ENCODE peak calls at places on chromosomes 1 and 21, in ten cellular contexts. One of them, this sample, is unnamed. For H3K4me1, the result is how much of the 10 kb centered on the place peaks cover.

GRCh38 chr1:145961109-145961424 is 3.2 kb upstream of the LIX1L start:
- DNase-seq in right atrium auricular region: no peak
- DNase-seq in left ventricle myocardium inferior: no peak
- DNase-seq in OCI-LY7: no peak
- DNase-seq in colonic mucosa: no peak
- DNase-seq in HAP-1: no peak
- DNase-seq in psoas muscle: no peak
- DNase-seq in NT2/D1: no peak
- DNase-seq in Karpas-422: no peak
- DNase-seq in adrenal gland: no peak
- DNase-seq in this sample: no peak

GRCh38 chr1:96865731-96866684 is 144.4 kb downstream of the PTBP2 start:
- DNase-seq in adrenal gland: no peak
- DNase-seq in colonic mucosa: no peak
- DNase-seq in Karpas-422: no peak
- DNase-seq in right atrium auricular region: no peak
- DNase-seq in NT2/D1: no peak
- DNase-seq in psoas muscle: no peak
- DNase-seq in left ventricle myocardium inferior: no peak
- DNase-seq in OCI-LY7: no peak
- DNase-seq in HAP-1: no peak
- DNase-seq in this sample: no peak

GRCh38 chr1:15382601-15383518 is 26.8 kb upstream of the EFHD2 start:
- DNase-seq in left ventricle myocardium inferior: no peak
- DNase-seq in right atrium auricular region: no peak
- DNase-seq in Karpas-422: no peak
- DNase-seq in HAP-1: no peak
- DNase-seq in OCI-LY7: no peak
- DNase-seq in colonic mucosa: no peak
- DNase-seq in psoas muscle: no peak
- DNase-seq in adrenal gland: no peak
- DNase-seq in NT2/D1: no peak
- DNase-seq in this sample: no peak

GRCh38 chr1:30908446-30908885 is at the start of gene SDC3:
- DNase-seq in Karpas-422: no peak
- DNase-seq in colonic mucosa: no peak
- DNase-seq in left ventricle myocardium inferior: peak
- DNase-seq in psoas muscle: no peak
- DNase-seq in right atrium auricular region: no peak
- DNase-seq in adrenal gland: peak
- DNase-seq in HAP-1: peak
- DNase-seq in NT2/D1: no peak
- DNase-seq in OCI-LY7: no peak
- DNase-seq in this sample: no peak

GRCh38 chr1:6385673-6386191 is 7.8 kb downstream of the ACOT7 start:
- DNase-seq in NT2/D1: peak
- DNase-seq in psoas muscle: no peak
- DNase-seq in HAP-1: peak
- DNase-seq in colonic mucosa: peak
- DNase-seq in left ventricle myocardium inferior: peak
- DNase-seq in adrenal gland: peak
- DNase-seq in right atrium auricular region: no peak
- DNase-seq in Karpas-422: peak
- DNase-seq in OCI-LY7: no peak
- DNase-seq in this sample: peak

GRCh38 chr1:236688705-236689104 is 2.4 kb downstream of the ACTN2 start:
- DNase-seq in NT2/D1: no peak
- DNase-seq in right atrium auricular region: no peak
- DNase-seq in colonic mucosa: no peak
- DNase-seq in Karpas-422: no peak
- DNase-seq in adrenal gland: no peak
- DNase-seq in psoas muscle: peak
- DNase-seq in HAP-1: no peak
- DNase-seq in left ventricle myocardium inferior: no peak
- DNase-seq in OCI-LY7: no peak
- DNase-seq in this sample: no peak

GRCh38 chr1:21254335-21254951 is 35.8 kb downstream of the ECE1 start:
- DNase-seq in HAP-1: no peak
- DNase-seq in NT2/D1: no peak
- DNase-seq in OCI-LY7: no peak
- DNase-seq in Karpas-422: no peak
- DNase-seq in adrenal gland: no peak
- DNase-seq in colonic mucosa: peak
- DNase-seq in psoas muscle: peak
- DNase-seq in left ventricle myocardium inferior: peak
- DNase-seq in right atrium auricular region: no peak
- DNase-seq in this sample: no peak

GRCh38 chr1:32454726-32455125 is 10.1 kb upstream of the ZBTB8B start:
- DNase-seq in adrenal gland: peak
- DNase-seq in Karpas-422: no peak
- DNase-seq in right atrium auricular region: no peak
- DNase-seq in NT2/D1: no peak
- DNase-seq in HAP-1: peak
- DNase-seq in OCI-LY7: no peak
- DNase-seq in psoas muscle: no peak
- DNase-seq in left ventricle myocardium inferior: peak
- DNase-seq in colonic mucosa: no peak
- DNase-seq in this sample: no peak

GRCh38 chr1:152842556-152842955 is at the start of gene LCE6A:
- DNase-seq in left ventricle myocardium inferior: no peak
- DNase-seq in psoas muscle: no peak
- DNase-seq in colonic mucosa: no peak
- DNase-seq in NT2/D1: no peak
- DNase-seq in OCI-LY7: no peak
- DNase-seq in adrenal gland: no peak
- DNase-seq in HAP-1: no peak
- DNase-seq in Karpas-422: no peak
- DNase-seq in right atrium auricular region: no peak
- DNase-seq in this sample: no peak

GRCh38 chr1:111252786-111253185 is 25.3 kb downstream of the CHI3L2 start:
- DNase-seq in HAP-1: no peak
- DNase-seq in NT2/D1: no peak
- DNase-seq in Karpas-422: no peak
- DNase-seq in psoas muscle: no peak
- DNase-seq in colonic mucosa: no peak
- DNase-seq in left ventricle myocardium inferior: no peak
- DNase-seq in OCI-LY7: no peak
- DNase-seq in adrenal gland: no peak
- DNase-seq in right atrium auricular region: no peak
- DNase-seq in this sample: no peak

GRCh38 chr1:218476385-218476784 is 131.2 kb downstream of the TGFB2 start:
- DNase-seq in colonic mucosa: no peak
- DNase-seq in HAP-1: no peak
- DNase-seq in Karpas-422: no peak
- DNase-seq in right atrium auricular region: no peak
- DNase-seq in left ventricle myocardium inferior: no peak
- DNase-seq in adrenal gland: no peak
- DNase-seq in psoas muscle: no peak
- DNase-seq in OCI-LY7: no peak
- DNase-seq in NT2/D1: no peak
- DNase-seq in this sample: no peak

DNA sequence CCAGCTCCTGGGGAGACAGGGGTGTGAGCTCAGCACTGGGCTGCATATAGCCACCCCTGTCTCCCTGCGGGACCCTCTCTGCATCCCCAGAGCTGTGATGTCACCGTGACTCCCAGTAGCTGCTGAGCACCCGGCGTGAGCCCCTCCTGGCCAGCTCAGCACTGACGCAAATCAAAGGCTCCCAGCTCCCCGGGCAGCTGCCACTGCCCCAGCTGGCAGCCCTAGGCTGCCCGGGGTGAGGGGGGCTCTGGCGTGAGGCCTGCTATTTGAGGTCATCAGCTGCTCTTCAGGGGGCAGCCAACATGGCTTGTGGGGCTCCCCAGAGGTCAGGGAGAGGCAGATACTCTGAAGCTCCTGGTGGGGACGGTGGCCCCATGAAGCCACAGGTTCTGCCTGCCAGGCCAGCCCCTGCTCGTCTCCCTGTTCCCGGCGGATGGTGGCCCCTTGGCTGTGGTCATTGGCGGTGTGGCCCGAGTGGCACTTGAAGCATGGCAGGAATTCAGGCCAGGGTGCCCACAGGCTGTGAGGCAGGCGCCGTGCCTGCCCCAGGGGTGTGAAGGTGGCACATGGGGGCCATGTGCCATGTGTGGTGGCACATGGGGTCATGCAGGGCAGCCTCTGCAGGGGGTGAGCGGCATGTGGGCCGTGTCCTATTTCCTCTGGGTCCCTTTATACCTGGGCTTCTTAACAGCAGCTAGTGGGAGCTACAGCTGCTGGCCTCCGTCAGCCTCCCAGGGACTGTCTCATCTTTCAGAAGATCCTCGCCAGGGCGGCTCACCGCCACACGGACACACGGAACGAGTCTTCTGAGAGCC is 85.4 kb downstream of the SIK1 start:
- DNase-seq in psoas muscle: no peak
- DNase-seq in OCI-LY7: no peak
- DNase-seq in right atrium auricular region: no peak
- DNase-seq in HAP-1: no peak
- DNase-seq in colonic mucosa: no peak
- DNase-seq in left ventricle myocardium inferior: peak
- DNase-seq in NT2/D1: no peak
- DNase-seq in adrenal gland: no peak
- DNase-seq in Karpas-422: no peak
- DNase-seq in this sample: no peak
- H3K4me1 ChIP-seq in psoas muscle: under half
- H3K4me1 ChIP-seq in OCI-LY7: under half
- H3K4me1 ChIP-seq in right atrium auricular region: under half
- H3K4me1 ChIP-seq in HAP-1: under half
- H3K4me1 ChIP-seq in colonic mucosa: under half
- H3K4me1 ChIP-seq in left ventricle myocardium inferior: under half
- H3K4me1 ChIP-seq in NT2/D1: half or more
- H3K4me1 ChIP-seq in adrenal gland: under half
- H3K4me1 ChIP-seq in Karpas-422: under half
- H3K4me1 ChIP-seq in this sample: under half

GRCh38 chr21:44454747-44455523 is at the start of gene LRRC3:
- DNase-seq in NT2/D1: peak
- DNase-seq in HAP-1: peak
- DNase-seq in Karpas-422: no peak
- DNase-seq in adrenal gland: peak
- DNase-seq in right atrium auricular region: peak
- DNase-seq in left ventricle myocardium inferior: peak
- DNase-seq in psoas muscle: peak
- DNase-seq in colonic mucosa: peak
- DNase-seq in OCI-LY7: peak
- DNase-seq in this sample: peak

GRCh38 chr21:44455524-44456206 is 355 bp downstream of the LRRC3 start:
- DNase-seq in Karpas-422: no peak
- DNase-seq in psoas muscle: peak
- DNase-seq in OCI-LY7: no peak
- DNase-seq in right atrium auricular region: no peak
- DNase-seq in left ventricle myocardium inferior: peak
- DNase-seq in colonic mucosa: peak
- DNase-seq in HAP-1: peak
- DNase-seq in NT2/D1: no peak
- DNase-seq in adrenal gland: peak
- DNase-seq in this sample: peak

GRCh38 chr21:44454058-44454457 is 1.3 kb upstream of the LRRC3 start:
- DNase-seq in colonic mucosa: no peak
- DNase-seq in HAP-1: no peak
- DNase-seq in adrenal gland: no peak
- DNase-seq in Karpas-422: no peak
- DNase-seq in psoas muscle: no peak
- DNase-seq in OCI-LY7: no peak
- DNase-seq in left ventricle myocardium inferior: no peak
- DNase-seq in NT2/D1: no peak
- DNase-seq in right atrium auricular region: no peak
- DNase-seq in this sample: no peak

GRCh38 chr21:44456915-44457736 is 1.8 kb downstream of the LRRC3 start:
- DNase-seq in Karpas-422: no peak
- DNase-seq in right atrium auricular region: no peak
- DNase-seq in NT2/D1: no peak
- DNase-seq in psoas muscle: peak
- DNase-seq in HAP-1: no peak
- DNase-seq in colonic mucosa: no peak
- DNase-seq in adrenal gland: no peak
- DNase-seq in left ventricle myocardium inferior: no peak
- DNase-seq in OCI-LY7: no peak
- DNase-seq in this sample: no peak

DNA sequence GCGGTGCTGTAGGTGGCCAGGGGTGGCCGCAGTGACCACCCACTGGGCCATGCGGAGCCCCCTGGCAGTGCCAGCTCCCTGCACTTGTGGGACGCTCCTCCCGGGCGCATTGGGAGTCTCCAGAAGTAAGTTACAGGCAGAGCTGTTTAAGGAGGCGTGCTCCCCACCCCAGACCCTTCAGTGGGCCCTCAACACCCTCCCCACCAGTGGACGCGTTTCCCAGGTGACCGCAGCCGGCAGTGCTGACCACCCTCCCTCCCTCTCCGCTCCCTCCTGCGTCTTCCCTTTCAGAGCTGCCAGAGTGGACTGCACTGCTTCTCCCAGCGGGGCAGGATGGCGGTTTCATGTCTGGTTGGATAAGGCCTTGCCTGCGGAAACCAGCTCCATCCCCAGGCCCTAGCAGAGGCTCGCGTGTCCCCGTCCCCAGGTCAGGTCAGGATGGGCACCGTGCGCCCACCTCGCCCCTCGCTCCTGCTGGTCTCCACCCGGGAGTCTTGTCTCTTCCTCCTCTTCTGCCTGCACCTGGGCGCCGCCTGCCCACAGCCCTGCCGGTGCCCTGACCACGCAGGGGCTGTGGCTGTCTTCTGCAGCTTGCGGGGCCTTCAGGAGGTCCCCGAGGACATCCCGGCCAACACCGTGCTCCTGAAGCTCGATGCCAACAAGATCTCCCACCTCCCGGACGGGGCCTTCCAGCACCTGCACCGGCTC is 1.1 kb downstream of the LRRC3 start:
- DNase-seq in colonic mucosa: no peak
- DNase-seq in NT2/D1: no peak
- DNase-seq in Karpas-422: no peak
- DNase-seq in left ventricle myocardium inferior: no peak
- DNase-seq in OCI-LY7: no peak
- DNase-seq in adrenal gland: no peak
- DNase-seq in HAP-1: no peak
- DNase-seq in right atrium auricular region: no peak
- DNase-seq in psoas muscle: peak
- DNase-seq in this sample: no peak
- H3K4me3 ChIP-seq in colonic mucosa: peak
- H3K4me3 ChIP-seq in NT2/D1: peak
- H3K4me3 ChIP-seq in Karpas-422: no peak
- H3K4me3 ChIP-seq in left ventricle myocardium inferior: peak
- H3K4me3 ChIP-seq in OCI-LY7: no peak
- H3K4me3 ChIP-seq in adrenal gland: no peak
- H3K4me3 ChIP-seq in HAP-1: peak
- H3K4me3 ChIP-seq in right atrium auricular region: peak
- H3K4me3 ChIP-seq in psoas muscle: peak
- H3K4me3 ChIP-seq in this sample: peak

GRCh38 chr1:20073247-20073646 is 3.3 kb downstream of the PLA2G5 start:
- DNase-seq in Karpas-422: no peak
- DNase-seq in NT2/D1: no peak
- DNase-seq in colonic mucosa: no peak
- DNase-seq in left ventricle myocardium inferior: no peak
- DNase-seq in right atrium auricular region: peak
- DNase-seq in OCI-LY7: peak
- DNase-seq in adrenal gland: no peak
- DNase-seq in psoas muscle: no peak
- DNase-seq in HAP-1: no peak
- DNase-seq in this sample: no peak
- H3K4me1 ChIP-seq in Karpas-422: under half
- H3K4me1 ChIP-seq in NT2/D1: under half
- H3K4me1 ChIP-seq in colonic mucosa: under half
- H3K4me1 ChIP-seq in left ventricle myocardium inferior: half or more
- H3K4me1 ChIP-seq in right atrium auricular region: under half
- H3K4me1 ChIP-seq in OCI-LY7: under half
- H3K4me1 ChIP-seq in adrenal gland: under half
- H3K4me1 ChIP-seq in psoas muscle: under half
- H3K4me1 ChIP-seq in HAP-1: under half
- H3K4me1 ChIP-seq in this sample: under half

GRCh38 chr1:229325873-229326502 is 16.9 kb downstream of the CCSAP start:
- DNase-seq in right atrium auricular region: no peak
- DNase-seq in left ventricle myocardium inferior: no peak
- DNase-seq in OCI-LY7: no peak
- DNase-seq in HAP-1: no peak
- DNase-seq in adrenal gland: no peak
- DNase-seq in psoas muscle: no peak
- DNase-seq in NT2/D1: no peak
- DNase-seq in Karpas-422: no peak
- DNase-seq in colonic mucosa: no peak
- DNase-seq in this sample: no peak
- H3K4me3 ChIP-seq in right atrium auricular region: no peak
- H3K4me3 ChIP-seq in left ventricle myocardium inferior: no peak
- H3K4me3 ChIP-seq in OCI-LY7: no peak
- H3K4me3 ChIP-seq in HAP-1: no peak
- H3K4me3 ChIP-seq in adrenal gland: no peak
- H3K4me3 ChIP-seq in psoas muscle: no peak
- H3K4me3 ChIP-seq in NT2/D1: no peak
- H3K4me3 ChIP-seq in Karpas-422: no peak
- H3K4me3 ChIP-seq in colonic mucosa: no peak
- H3K4me3 ChIP-seq in this sample: no peak

This sample was measured in lung.